ENCODE peak calls at places on chromosomes 7 and 10, in nine cellular contexts. R is NB4, O is tibial artery, C is Peyer's patch, G is heart right ventricle, Q is IMR-90, V is keratinocyte, B is fibroblast of mammary gland, E is mucosa of descending colon. X is an unnamed sample.

GRCh38 chr7:3272691-3273141 is 28.3 kb upstream of the SDK1 start:
- DNase-seq in E (no peak), G (no peak), V (no peak), Q (peak; percentile 96), R (no peak), O (no peak), B (peak; percentile 94), C (no peak), X (peak; percentile 71)

GRCh38 chr10:93752761-93753160 is 5.0 kb upstream of the LGI1 start:
- DNase-seq in Q (peak; percentile 34), E (no peak), R (peak; percentile 14), V (no peak), C (no peak), O (no peak), B (peak; percentile 44), G (no peak), X (no peak)

GRCh38 chr7:4809091-4809591 is 33.7 kb downstream of the AP5Z1 start:
- DNase-seq in G (peak; percentile 61), E (no peak), Q (no peak), O (no peak), V (no peak), C (no peak), B (no peak), R (no peak), X (no peak)

GRCh38 chr10:70564113-70564725 is 38.3 kb downstream of the PRF1 start:
- DNase-seq in O (no peak), G (no peak), V (no peak), C (no peak), E (no peak), B (no peak), Q (no peak), R (no peak), X (no peak)

GRCh38 chr10:27482984-27483956 is 20.8 kb upstream of the RAB18 start:
- DNase-seq in E (no peak), G (no peak), V (no peak), B (peak; percentile 35), O (no peak), C (no peak), R (no peak), Q (peak; percentile 41), X (no peak)

GRCh38 chr10:133475821-133476640 is 22.3 kb downstream of the SCART1 start:
- DNase-seq in O (no peak), V (no peak), C (no peak), R (no peak), G (no peak), E (no peak), B (no peak), Q (no peak), X (no peak)

GRCh38 chr7:75623390-75624133 is 115.2 kb downstream of the HIP1 start:
- DNase-seq in B (no peak), V (no peak), E (no peak), G (no peak), O (no peak), R (peak; percentile 52), Q (peak; percentile 11), C (no peak), X (peak; percentile 26)

GRCh38 chr10:131748831-131749766 is 151.7 kb upstream of the PPP2R2D start:
- DNase-seq in G (no peak), Q (no peak), O (no peak), B (no peak), C (peak; percentile 56), R (peak; percentile 34), V (no peak), E (peak; percentile 35), X (no peak)

GRCh38 chr10:103661951-103662405 is 168.5 kb downstream of the NEURL1 start:
- DNase-seq in C (no peak), E (no peak), G (no peak), B (no peak), O (no peak), R (no peak), V (no peak), Q (no peak), X (no peak)

GRCh38 chr10:103659674-103660363 is 166.3 kb downstream of the NEURL1 start:
- DNase-seq in G (peak; percentile 81), V (no peak), Q (peak; percentile 91), O (peak; percentile 82), C (peak; percentile 74), E (peak; percentile 56), R (no peak), B (peak; percentile 86), X (peak; percentile 68)

GRCh38 chr10:103660364-103661197 is 167.1 kb downstream of the NEURL1 start:
- DNase-seq in C (no peak), Q (peak; percentile 48), G (no peak), B (peak; percentile 55), V (no peak), O (no peak), R (no peak), E (peak; percentile 43), X (peak; percentile 68)

GRCh38 chr10:103663802-103664201 is 170.3 kb downstream of the NEURL1 start:
- DNase-seq in V (no peak), C (peak; percentile 53), G (no peak), R (no peak), B (no peak), Q (no peak), E (no peak), O (no peak), X (peak; percentile 92)

GRCh38 chr10:103661198-103661950 is 167.9 kb downstream of the NEURL1 start:
- DNase-seq in B (peak; percentile 95), G (peak; percentile 87), O (peak; percentile 95), E (peak; percentile 66), Q (peak; percentile 94), R (peak; percentile 35), C (no peak), V (no peak), X (peak; percentile 92)
- H3K4me3 ChIP-seq in B (peak overlapping the region; percentile 69), G (peak overlapping the region; percentile 53), O (peak overlapping the region; percentile 71), E (no peak overlapping the region), Q (peak overlapping the region; percentile 63), R (no peak overlapping the region), C (peak overlapping the region; percentile 66), V (no peak overlapping the region), X (peak overlapping the region; percentile 65)

GRCh38 chr7:1920886-1921285 is 250.8 kb downstream of the ELFN1 start:
- DNase-seq in Q (no peak), R (no peak), B (no peak), C (no peak), G (no peak), O (no peak), V (no peak), E (no peak), X (no peak)

GRCh38 chr7:1919539-1920265 is 249.6 kb downstream of the ELFN1 start:
- DNase-seq in Q (peak; percentile 26), G (peak; percentile 65), B (peak; percentile 15), C (no peak), E (no peak), V (no peak), O (peak; percentile 47), R (peak; percentile 70), X (no peak)

GRCh38 chr7:1918881-1919525 is 248.9 kb downstream of the ELFN1 start:
- DNase-seq in B (no peak), V (no peak), R (no peak), Q (no peak), O (no peak), C (no peak), G (no peak), E (no peak), X (no peak)

GRCh38 chr7:1922071-1922869 is 252.2 kb downstream of the ELFN1 start:
- DNase-seq in R (peak; percentile 91), O (no peak), V (no peak), C (no peak), E (no peak), Q (peak; percentile 17), G (no peak), B (peak; percentile 88), X (no peak)

DNA sequence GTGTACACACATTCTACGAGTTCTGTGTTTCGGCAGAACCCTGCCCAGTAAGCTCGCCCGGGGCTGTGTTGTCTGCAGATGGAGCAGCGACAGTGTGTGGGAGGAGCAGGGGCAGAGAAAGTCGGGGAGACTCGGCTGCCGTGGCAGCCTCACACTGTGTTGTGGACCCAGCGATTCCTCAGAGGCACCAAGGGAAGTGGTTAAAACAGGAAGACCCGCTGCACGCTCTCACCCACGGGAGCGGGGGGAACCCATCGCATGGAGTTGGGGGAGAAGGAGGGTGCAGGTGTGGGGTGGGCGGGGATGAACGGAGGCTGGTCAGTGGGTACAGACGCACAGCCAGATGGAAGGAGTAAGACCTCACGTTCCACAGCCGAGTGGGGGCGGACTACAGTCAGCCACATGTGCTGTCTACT is 250.2 kb downstream of the ELFN1 start:
- DNase-seq in R (peak; percentile 90), G (no peak), O (no peak), E (peak; percentile 36), V (no peak), C (no peak), B (peak; percentile 20), Q (no peak), X (no peak)
- H3K4me3 ChIP-seq in R (peak overlapping the region; percentile 26), G (no peak overlapping the region), O (no peak overlapping the region), E (no peak overlapping the region), V (no peak overlapping the region), C (peak overlapping the region; percentile 25), B (no peak overlapping the region), Q (no peak overlapping the region), X (no peak overlapping the region)

DNA sequence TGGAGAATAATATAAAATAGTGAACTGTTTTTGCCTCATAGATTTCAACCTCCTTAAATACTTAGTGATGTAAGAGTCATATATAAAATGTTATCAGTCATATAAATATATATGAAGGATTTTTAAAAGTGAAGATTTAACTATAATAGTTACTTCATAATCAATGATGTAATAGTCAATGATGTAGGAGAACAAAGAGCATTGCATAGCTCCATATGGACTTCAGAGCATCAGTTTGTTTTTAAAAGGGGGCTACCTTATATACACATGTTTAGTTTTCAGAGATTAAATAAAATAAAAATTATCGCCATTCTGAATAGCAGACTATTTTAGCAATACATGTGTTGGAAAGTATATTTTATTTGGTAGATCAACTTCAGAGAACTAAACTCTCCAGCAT is 29.1 kb upstream of the EPC1 start:
- DNase-seq in R (no peak), G (no peak), V (no peak), Q (no peak), E (no peak), C (no peak), B (no peak), O (no peak), X (no peak)
- H3K4me3 ChIP-seq in R (peak overlapping the region; percentile 82), G (peak overlapping the region; percentile 46), V (no peak overlapping the region), Q (peak overlapping the region; percentile 62), E (no peak overlapping the region), C (peak overlapping the region; percentile 55), B (no peak overlapping the region), O (peak overlapping the region; percentile 82), X (peak overlapping the region; percentile 70)

GRCh38 chr10:16819436-16819835 is 2.2 kb upstream of the RSU1 start:
- DNase-seq in E (no peak), V (no peak), Q (no peak), G (no peak), R (no peak), O (no peak), C (no peak), B (no peak), X (no peak)

GRCh38 chr10:16819026-16819425 is 1.8 kb upstream of the RSU1 start:
- DNase-seq in V (no peak), C (no peak), Q (no peak), O (no peak), B (no peak), R (no peak), G (no peak), E (no peak), X (no peak)

GRCh38 chr10:16822027-16822426 is 4.8 kb upstream of the RSU1 start:
- DNase-seq in C (no peak), G (no peak), V (no peak), Q (no peak), R (no peak), E (no peak), B (no peak), O (no peak), X (no peak)

GRCh38 chr10:16820018-16820417 is 2.8 kb upstream of the RSU1 start:
- DNase-seq in V (no peak), B (no peak), O (no peak), G (no peak), R (no peak), E (no peak), Q (no peak), C (no peak), X (no peak)

DNA sequence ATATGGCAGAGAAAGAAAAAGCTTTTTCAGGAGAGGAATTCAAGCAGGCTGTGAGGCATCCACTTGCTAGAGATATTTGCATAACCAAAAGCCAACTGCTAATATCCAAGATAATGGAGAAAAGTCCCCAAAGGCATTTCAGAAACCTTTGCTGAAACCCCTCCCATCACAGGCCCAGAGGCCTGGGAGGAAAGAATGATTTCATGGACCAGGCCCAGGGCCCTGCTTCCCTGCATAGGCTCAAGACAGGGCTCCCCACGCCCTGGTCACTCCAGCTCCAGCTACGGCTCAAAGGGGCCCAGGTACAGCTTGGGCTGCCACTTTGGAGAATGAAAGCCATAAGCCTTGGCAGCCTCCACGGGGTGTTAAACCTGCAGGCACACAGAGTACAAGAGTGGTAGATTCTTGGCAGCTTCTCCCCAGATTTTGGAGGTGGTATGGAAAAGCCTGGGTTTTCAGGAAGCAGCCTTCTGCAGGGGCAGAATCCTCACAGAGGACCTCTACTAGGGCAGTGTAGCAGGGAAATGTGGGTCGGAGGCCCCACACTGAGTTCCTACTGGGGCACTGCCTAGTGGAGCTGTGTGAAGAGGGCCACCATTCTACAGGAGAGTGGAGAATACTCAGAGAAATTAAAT is 5.6 kb upstream of the RSU1 start:
- DNase-seq in C (no peak), O (no peak), Q (no peak), E (no peak), R (no peak), V (no peak), G (no peak), B (no peak), X (no peak)
- H3K4me3 ChIP-seq in C (no peak overlapping the region), O (no peak overlapping the region), Q (no peak overlapping the region), E (no peak overlapping the region), R (no peak overlapping the region), V (no peak overlapping the region), G (no peak overlapping the region), B (no peak overlapping the region), X (no peak overlapping the region)